ENCODE peak calls at places on chromosomes 1 and 21, in four cellular contexts. I is SK-N-SH, K is K562, M is HepG2. O is an unnamed sample.
A peak's percentile ranks its signal among the peaks of the same experiment; 100 is the strongest.

GRCh38 chr1:234656981-234657651 is 47.1 kb upstream of the IRF2BP2 start:
- DNase-seq in I (peak; percentile 39), M (peak; percentile 38), K (peak; percentile 45), O (no peak)

GRCh38 chr1:36174716-36175115 is 18.8 kb downstream of the MAP7D1 start:
- DNase-seq in I (no peak), K (no peak), M (no peak), O (no peak)

GRCh38 chr1:8059161-8059622 is 33.1 kb upstream of the ERRFI1 start:
- DNase-seq in I (no peak), K (no peak), M (no peak), O (no peak)

GRCh38 chr1:172470149-172470548 is 26.3 kb upstream of the PIGC start:
- DNase-seq in K (no peak), M (peak; percentile 98), I (no peak), O (no peak)

GRCh38 chr1:154955718-154956513 is at the start of gene PBXIP1:
- DNase-seq in K (peak; percentile 97), M (peak; percentile 94), I (peak; percentile 94), O (peak; percentile 85)

GRCh38 chr1:116667577-116668105 is at the start of gene IGSF3:
- DNase-seq in K (peak; percentile 93), M (no peak), I (peak; percentile 96), O (peak; percentile 82)

GRCh38 chr1:210262897-210263272 is 30.3 kb downstream of the SERTAD4 start:
- DNase-seq in M (no peak), I (no peak), K (no peak), O (no peak)

GRCh38 chr1:117127840-117128239 is 6.3 kb upstream of the TRIM45 start:
- DNase-seq in K (peak; percentile 32), M (no peak), I (no peak), O (no peak)

GRCh38 chr1:100240013-100240412 is 9.6 kb downstream of the DBT start:
- DNase-seq in K (no peak), I (no peak), M (no peak), O (no peak)

DNA sequence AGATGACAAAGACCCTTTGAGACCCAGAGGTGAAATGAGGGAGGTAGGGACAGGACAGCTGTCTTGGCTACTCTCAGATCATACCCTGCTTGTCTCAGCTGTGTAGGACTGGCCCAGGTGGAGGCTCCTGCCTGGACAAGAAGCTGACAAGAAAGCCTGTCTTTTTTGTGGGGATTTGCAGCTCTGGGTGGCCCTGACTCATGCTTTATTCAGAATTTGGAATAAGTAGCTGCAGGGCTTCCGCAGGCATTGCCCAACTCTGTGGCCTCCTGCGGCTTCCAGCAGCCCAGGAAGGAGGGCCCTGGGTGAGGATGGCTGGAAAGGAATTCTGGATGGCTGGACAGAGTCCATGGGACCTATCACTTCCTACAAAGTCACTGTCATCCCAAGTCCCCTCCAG is 20.6 kb upstream of the PADI4 start:
- DNase-seq in M (no peak), K (no peak), I (no peak), O (no peak)
- TF ChIP-seq FOXJ3 in M (no peak), K (no peak), I (no peak), O (no peak)

GRCh38 chr1:6116137-6116536 is 64.0 kb downstream of the CHD5 start:
- DNase-seq in K (no peak), M (no peak), I (no peak), O (no peak)
- TF ChIP-seq FOXJ3 in K (no peak), M (no peak), I (no peak), O (no peak)

GRCh38 chr1:153371231-153371630 is 4.2 kb downstream of the S100A12 start:
- DNase-seq in I (no peak), K (no peak), M (no peak), O (no peak)

GRCh38 chr1:153366261-153366660 is 8.6 kb downstream of the S100A9 start:
- DNase-seq in I (no peak), M (no peak), K (no peak), O (no peak)

GRCh38 chr1:153365696-153366095 is 8.0 kb downstream of the S100A9 start:
- DNase-seq in K (no peak), M (no peak), I (no peak), O (no peak)

GRCh38 chr1:153364766-153365678 is 7.4 kb downstream of the S100A9 start:
- DNase-seq in I (no peak), M (no peak), K (no peak), O (no peak)

GRCh38 chr1:153368477-153368876 is 6.9 kb downstream of the S100A12 start:
- DNase-seq in M (no peak), I (no peak), K (no peak), O (no peak)
- TF ChIP-seq FOXJ3 in M (no peak), I (no peak), K (no peak), O (no peak)

GRCh38 chr1:55039342-55040082 is at the start of gene PCSK9:
- DNase-seq in I (peak; percentile 73), M (peak; percentile 60), K (peak; percentile 68), O (peak; percentile 71)

GRCh38 chr1:55040953-55041494 is 1.7 kb downstream of the PCSK9 start:
- DNase-seq in I (no peak), K (no peak), M (no peak), O (no peak)

GRCh38 chr1:55040083-55040952 is 970 bp downstream of the PCSK9 start:
- DNase-seq in K (no peak), M (no peak), I (peak; percentile 47), O (peak; percentile 40)

GRCh38 chr1:55043011-55043410 is 3.7 kb downstream of the PCSK9 start:
- DNase-seq in M (no peak), K (no peak), I (no peak), O (no peak)

DNA sequence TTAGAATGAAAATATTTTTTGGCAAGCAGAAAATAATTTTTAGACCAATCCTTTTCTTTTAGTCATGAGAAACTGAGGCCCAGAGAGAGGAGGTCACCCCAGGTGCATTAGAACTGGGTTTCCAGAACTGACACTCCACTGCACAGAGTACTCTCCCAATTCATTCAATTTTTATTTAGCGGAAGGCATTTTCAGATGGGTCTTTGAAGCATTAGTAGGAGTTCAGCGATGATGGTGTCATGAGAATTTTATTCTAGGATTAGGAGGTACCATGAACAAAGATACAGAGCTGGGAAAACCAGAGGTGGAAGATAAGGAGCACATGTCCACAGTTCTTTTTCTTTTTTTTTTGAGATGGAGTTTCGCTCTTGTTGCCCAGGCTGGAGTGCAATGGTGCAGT is 2.3 kb downstream of the PCSK9 start:
- DNase-seq in K (no peak), I (no peak), M (no peak), O (no peak)
- TF ChIP-seq FOXJ3 in K (no peak), I (no peak), M (no peak), O (no peak)

GRCh38 chr1:29635501-29636263 is 399.4 kb downstream of the PTPRU start:
- DNase-seq in M (no peak), I (no peak), K (no peak), O (no peak)
- TF ChIP-seq FOXJ3 in M (no peak), I (no peak), K (no peak), O (no peak)

GRCh38 chr21:36708512-36709029 is 9.7 kb downstream of the SIM2 start:
- DNase-seq in K (no peak), I (no peak), M (no peak), O (no peak)
- TF ChIP-seq FOXJ3 in K (no peak), I (no peak), M (no peak), O (no peak)

GRCh38 chr21:23664193-23664694 is 1943.0 kb downstream of the MRPL39 start:
- DNase-seq in M (no peak), I (no peak), K (no peak), O (no peak)
- TF ChIP-seq FOXJ3 in M (no peak), I (no peak), K (no peak), O (no peak)